ENCODE peak calls at places on chromosomes 7 and 10, in seven cellular contexts. I is IMR-90, J is H9, B is mesendoderm, M is neuronal stem cell, W is mesenchymal stem cell, N is H1. D is an unnamed sample.
A peak's percentile ranks its signal among the peaks of the same experiment; 100 is the strongest.

GRCh38 chr7:118183586-118184391 is at the start of gene LSM8:
- DNase-seq in I (peak; percentile 99), J (peak; percentile 98), B (peak; percentile 99), M (peak; percentile 95), W (peak; percentile 99), N (peak; percentile 95), D (peak; percentile 100)

GRCh38 chr7:7861211-7861633 is 107.4 kb upstream of the GLCCI1 start:
- DNase-seq in I (peak; percentile 87), J (no peak), B (no peak), M (no peak), W (peak; percentile 52), N (no peak), D (no peak)

GRCh38 chr7:47266131-47266706 is 315.7 kb downstream of the TNS3 start:
- DNase-seq in I (peak; percentile 68), J (peak; percentile 68), B (peak; percentile 67), M (peak; percentile 60), W (peak; percentile 83), N (peak; percentile 82), D (peak; percentile 70)

GRCh38 chr7:128855559-128855958 is 7.1 kb upstream of the ATP6V1F start:
- DNase-seq in I (no peak), J (no peak), B (no peak), M (no peak), W (no peak), N (no peak), D (no peak)

GRCh38 chr10:92011560-92012214 is 88.1 kb downstream of the BTAF1 start:
- DNase-seq in I (peak; percentile 83), J (no peak), B (peak; percentile 60), M (no peak), W (peak; percentile 59), N (no peak), D (no peak)

GRCh38 chr10:94018107-94018506 is 24.4 kb downstream of the PLCE1 start:
- DNase-seq in I (no peak), J (no peak), B (no peak), M (no peak), W (no peak), N (no peak), D (no peak)

GRCh38 chr10:77029684-77030407 is 607.8 kb downstream of the KCNMA1 start:
- DNase-seq in I (peak; percentile 10), J (no peak), B (no peak), M (no peak), W (peak; percentile 43), N (no peak), D (no peak)

GRCh38 chr10:50552308-50552707 is 71.4 kb downstream of the SGMS1 start:
- DNase-seq in I (peak; percentile 96), J (no peak), B (no peak), M (no peak), W (peak; percentile 77), N (no peak), D (no peak)

GRCh38 chr7:123360631-123361030 is 160.9 kb upstream of the SLC13A1 start:
- DNase-seq in I (no peak), J (no peak), B (no peak), M (no peak), W (no peak), N (no peak), D (no peak)

GRCh38 chr10:111281516-111281915 is 204.7 kb downstream of the ADRA2A start:
- DNase-seq in I (no peak), J (peak; percentile 39), B (peak; percentile 56), M (peak; percentile 20), W (peak; percentile 22), N (peak; percentile 48), D (peak; percentile 62)

GRCh38 chr10:91756286-91756685 is 41.9 kb upstream of the TNKS2 start:
- DNase-seq in I (peak; percentile 90), J (no peak), B (no peak), M (no peak), W (peak; percentile 78), N (no peak), D (no peak)

GRCh38 chr7:98568891-98569290 is 48.2 kb upstream of the NPTX2 start:
- DNase-seq in I (no peak), J (no peak), B (no peak), M (no peak), W (no peak), N (no peak), D (no peak)

GRCh38 chr7:46168671-46169383 is 247.8 kb upstream of the IGFBP3 start:
- DNase-seq in I (peak; percentile 72), J (no peak), B (no peak), M (no peak), W (no peak), N (no peak), D (peak; percentile 94)

GRCh38 chr10:131708225-131708624 is 192.6 kb upstream of the PPP2R2D start:
- DNase-seq in I (no peak), J (no peak), B (no peak), M (no peak), W (no peak), N (no peak), D (no peak)

GRCh38 chr7:33237034-33237433 is 107.7 kb downstream of the BBS9 start:
- DNase-seq in I (peak; percentile 6), J (no peak), B (no peak), M (no peak), W (no peak), N (no peak), D (no peak)

GRCh38 chr10:15571570-15571969 is 148.2 kb downstream of the ITGA8 start:
- DNase-seq in I (peak; percentile 55), J (no peak), B (no peak), M (no peak), W (peak; percentile 68), N (no peak), D (no peak)

GRCh38 chr10:14532473-14533251 is 201.9 kb upstream of the FRMD4A start:
- DNase-seq in I (peak; percentile 65), J (no peak), B (peak; percentile 20), M (no peak), W (no peak), N (no peak), D (peak; percentile 97)

GRCh38 chr7:107559864-107560263 is 3.9 kb downstream of the COG5 start:
- DNase-seq in I (peak; percentile 78), J (no peak), B (peak; percentile 18), M (no peak), W (peak; percentile 55), N (no peak), D (peak; percentile 24)

GRCh38 chr10:124266468-124267230 is 152.1 kb downstream of the OAT start:
- DNase-seq in I (no peak), J (no peak), B (no peak), M (no peak), W (no peak), N (no peak), D (no peak)

GRCh38 chr10:130179640-130180039 is 43.4 kb downstream of the GLRX3 start:
- DNase-seq in I (peak; percentile 78), J (no peak), B (peak; percentile 89), M (peak; percentile 42), W (peak; percentile 80), N (no peak), D (peak; percentile 46)

GRCh38 chr7:151615784-151616183 is 96.1 kb upstream of the RHEB start:
- DNase-seq in I (no peak), J (no peak), B (no peak), M (no peak), W (no peak), N (no peak), D (no peak)

GRCh38 chr7:43754596-43754995 is 3.9 kb upstream of the BLVRA start:
- DNase-seq in I (no peak), J (no peak), B (no peak), M (no peak), W (no peak), N (no peak), D (no peak)

GRCh38 chr10:12389154-12389734 is 39.9 kb downstream of the CAMK1D start:
- DNase-seq in I (no peak), J (no peak), B (no peak), M (no peak), W (no peak), N (no peak), D (no peak)

GRCh38 chr7:29289156-29290021 is 94.8 kb downstream of the CHN2 start:
- DNase-seq in I (no peak), J (no peak), B (no peak), M (peak; percentile 23), W (no peak), N (no peak), D (peak; percentile 67)

GRCh38 chr7:64876792-64877713 is 26.0 kb upstream of the ZNF273 start:
- DNase-seq in I (no peak), J (peak; percentile 27), B (peak; percentile 80), M (peak; percentile 70), W (no peak), N (peak; percentile 4), D (peak; percentile 16)

GRCh38 chr10:122307669-122308486 is 36.8 kb downstream of the BTBD16 start:
- DNase-seq in I (peak; percentile 91), J (no peak), B (peak; percentile 68), M (no peak), W (peak; percentile 95), N (no peak), D (peak; percentile 82)

GRCh38 chr7:100835903-100836811 is 8.8 kb upstream of the EPHB4 start:
- DNase-seq in I (no peak), J (peak; percentile 97), B (peak; percentile 98), M (peak; percentile 65), W (no peak), N (peak; percentile 84), D (no peak)

DNA sequence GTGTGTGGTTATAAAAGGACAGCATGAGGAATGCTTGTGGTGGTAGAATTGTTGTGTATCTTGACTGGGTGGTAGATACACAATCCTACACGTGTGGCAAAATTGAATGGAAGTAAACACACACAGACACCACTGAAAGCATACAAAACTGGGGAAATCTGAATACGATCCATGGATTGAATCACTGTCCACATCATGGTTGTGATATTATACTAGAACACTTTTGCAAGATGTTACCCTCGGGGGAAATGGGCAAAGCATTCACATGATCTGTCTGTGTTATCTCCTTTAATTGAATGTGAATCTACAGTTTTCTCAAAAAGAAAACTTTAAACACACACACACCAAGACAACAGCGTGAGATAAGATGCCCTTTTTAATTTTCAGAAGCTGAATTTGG is 165.2 kb upstream of the CELF2 start:
- DNase-seq in I (no peak), J (no peak), B (no peak), M (no peak), W (no peak), N (no peak), D (no peak)
- H3K18ac ChIP-seq in I (no peak overlapping the region), J (no peak overlapping the region), B (no peak overlapping the region), M (no peak overlapping the region), W (no peak overlapping the region), N (no peak overlapping the region), D (no peak overlapping the region)

GRCh38 chr7:111183373-111183772 is 92.4 kb downstream of the LRRN3 start:
- DNase-seq in I (peak; percentile 5), J (no peak), B (no peak), M (no peak), W (no peak), N (no peak), D (no peak)
- H3K18ac ChIP-seq in I (no peak overlapping the region), J (no peak overlapping the region), B (no peak overlapping the region), M (no peak overlapping the region), W (no peak overlapping the region), N (no peak overlapping the region), D (no peak overlapping the region)

DNA sequence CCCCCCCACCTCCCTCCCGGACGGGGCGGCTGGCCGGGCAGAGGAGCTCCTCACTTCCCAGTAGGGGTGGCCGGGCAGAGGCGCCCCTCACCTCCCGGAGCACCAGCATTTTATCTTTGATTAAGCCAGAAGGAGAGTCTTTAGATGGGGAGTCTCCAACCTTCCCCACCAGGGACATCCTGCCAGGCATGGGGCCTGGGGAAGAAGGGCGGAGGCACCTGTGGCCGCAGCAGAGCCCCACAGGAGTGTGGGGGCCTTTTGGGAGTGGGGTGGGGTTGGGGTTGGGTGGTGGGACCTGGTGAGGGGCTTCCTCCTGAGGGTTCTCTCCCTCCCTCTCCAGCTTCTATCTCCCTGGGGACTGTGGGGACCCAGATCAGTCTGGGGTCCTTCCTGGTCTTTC is 18.2 kb downstream of the ZNF783 start:
- DNase-seq in I (no peak), J (no peak), B (no peak), M (no peak), W (no peak), N (no peak), D (no peak)
- H3K18ac ChIP-seq in I (no peak overlapping the region), J (no peak overlapping the region), B (no peak overlapping the region), M (no peak overlapping the region), W (no peak overlapping the region), N (no peak overlapping the region), D (no peak overlapping the region)

GRCh38 chr7:115779561-115779960 is 251.0 kb downstream of the TFEC start:
- DNase-seq in I (peak; percentile 1), J (no peak), B (no peak), M (no peak), W (no peak), N (no peak), D (no peak)
- H3K18ac ChIP-seq in I (no peak overlapping the region), J (no peak overlapping the region), B (no peak overlapping the region), M (no peak overlapping the region), W (no peak overlapping the region), N (no peak overlapping the region), D (no peak overlapping the region)

D was measured in trophoblast cell.